ENCODE peak calls at places on chromosomes 11 and 22, in eight cellular contexts. A is RPMI7951; O is nephron progenitor cell; J is lung microvascular endothelial cell; M is T47D; U is LoVo; F is lung; Z is activated CD4-positive, alpha-beta T cell treated with anti-CD3 and anti-CD28 coated beads for 36 hours. S is an unnamed sample.

GRCh38 chr22:28180804-28181203 is 261.7 kb upstream of the PITPNB start:
- DNase-seq in A (no peak), O (no peak), J (no peak), M (no peak), U (no peak), F (no peak), Z (no peak), S (no peak)

GRCh38 chr11:127632971-127633680 is 632.6 kb upstream of the KIRREL3 start:
- DNase-seq in A (no peak), O (no peak), J (no peak), M (no peak), U (no peak), F (no peak), Z (no peak), S (no peak)

GRCh38 chr22:31106651-31107205 is 640 bp downstream of the SELENOM start:
- DNase-seq in A (no peak), O (no peak), J (peak), M (no peak), U (no peak), F (no peak), Z (no peak), S (no peak)

GRCh38 chr11:128881221-128881620 is 9.9 kb upstream of the KCNJ5 start:
- DNase-seq in A (no peak), O (no peak), J (no peak), M (no peak), U (no peak), F (no peak), Z (no peak), S (no peak)

GRCh38 chr11:69700278-69701140 is 3.3 kb downstream of the FGF19 start:
- DNase-seq in A (peak), O (peak), J (no peak), M (no peak), U (no peak), F (peak), Z (no peak), S (no peak)

GRCh38 chr22:22226448-22227187 is 18.0 kb upstream of the VPREB1 start:
- DNase-seq in A (no peak), O (no peak), J (no peak), M (no peak), U (no peak), F (no peak), Z (no peak), S (no peak)

GRCh38 chr11:44308923-44309482 is 936 bp downstream of the ALX4 start:
- DNase-seq in A (no peak), O (peak), J (no peak), M (no peak), U (no peak), F (no peak), Z (no peak), S (no peak)

GRCh38 chr22:17562906-17563870 is at the start of gene SLC25A18:
- DNase-seq in A (no peak), O (no peak), J (no peak), M (no peak), U (no peak), F (no peak), Z (no peak), S (no peak)

GRCh38 chr11:128328955-128329551 is 258.3 kb downstream of the ETS1 start:
- DNase-seq in A (peak), O (no peak), J (peak), M (no peak), U (no peak), F (no peak), Z (peak), S (no peak)

GRCh38 chr11:68946416-68947090 is 34.2 kb downstream of the MRGPRD start:
- DNase-seq in A (peak), O (no peak), J (peak), M (no peak), U (no peak), F (no peak), Z (no peak), S (no peak)

GRCh38 chr22:44243761-44244160 is 63.0 kb downstream of the PARVG start:
- DNase-seq in A (no peak), O (no peak), J (no peak), M (no peak), U (no peak), F (no peak), Z (no peak), S (no peak)

GRCh38 chr22:49724030-49724892 is 103.4 kb downstream of the BRD1 start:
- DNase-seq in A (no peak), O (no peak), J (peak), M (no peak), U (no peak), F (no peak), Z (peak), S (peak)

GRCh38 chr11:26983645-26984044 is 10.3 kb upstream of the FIBIN start:
- DNase-seq in A (no peak), O (no peak), J (no peak), M (no peak), U (no peak), F (no peak), Z (no peak), S (no peak)

GRCh38 chr11:105229257-105229656 is 89.7 kb upstream of the CARD18 start:
- DNase-seq in A (no peak), O (no peak), J (no peak), M (no peak), U (no peak), F (no peak), Z (no peak), S (no peak)

GRCh38 chr22:38901111-38901641 is 29.2 kb upstream of the CBX6 start:
- DNase-seq in A (no peak), O (no peak), J (no peak), M (no peak), U (no peak), F (no peak), Z (no peak), S (peak)

GRCh38 chr22:23714596-23715588 is 24.1 kb downstream of the RGL4 start:
- DNase-seq in A (no peak), O (no peak), J (no peak), M (no peak), U (no peak), F (no peak), Z (peak), S (no peak)

GRCh38 chr11:3824714-3825472 is 15.9 kb downstream of the RHOG start:
- DNase-seq in A (peak), O (peak), J (peak), M (no peak), U (peak), F (peak), Z (peak), S (peak)

GRCh38 chr11:1307998-1308744 is 1.3 kb downstream of the TOLLIP start:
- DNase-seq in A (no peak), O (no peak), J (no peak), M (no peak), U (no peak), F (no peak), Z (no peak), S (no peak)

GRCh38 chr11:66870616-66871520 is 14.0 kb downstream of the LRFN4 start:
- DNase-seq in A (no peak), O (no peak), J (no peak), M (no peak), U (no peak), F (no peak), Z (no peak), S (no peak)

GRCh38 chr22:43474161-43475101 is 62.6 kb downstream of the MPPED1 start:
- DNase-seq in A (peak), O (peak), J (no peak), M (no peak), U (no peak), F (no peak), Z (no peak), S (no peak)

GRCh38 chr11:113994077-113994954 is 19.4 kb downstream of the HTR3A start:
- DNase-seq in A (no peak), O (peak), J (peak), M (peak), U (peak), F (no peak), Z (peak), S (peak)

GRCh38 chr11:113991718-113992458 is 17.0 kb downstream of the HTR3A start:
- DNase-seq in A (peak), O (no peak), J (no peak), M (no peak), U (no peak), F (no peak), Z (no peak), S (no peak)

GRCh38 chr11:125947419-125948277 is 1.8 kb downstream of the VSIG10L2 start:
- DNase-seq in A (no peak), O (no peak), J (no peak), M (no peak), U (no peak), F (no peak), Z (no peak), S (no peak)

GRCh38 chr22:39283312-39284141 is 35.9 kb downstream of the RPL3 start:
- DNase-seq in A (peak), O (no peak), J (peak), M (peak), U (peak), F (peak), Z (no peak), S (no peak)

GRCh38 chr11:67998150-67999045 is 5.5 kb downstream of the UNC93B1 start:
- DNase-seq in A (no peak), O (no peak), J (no peak), M (no peak), U (no peak), F (no peak), Z (no peak), S (peak)

GRCh38 chr22:30336752-30337460 is 10.2 kb upstream of the TBC1D10A start:
- DNase-seq in A (no peak), O (no peak), J (no peak), M (no peak), U (no peak), F (no peak), Z (no peak), S (no peak)

GRCh38 chr22:24190566-24191208 is 9.4 kb downstream of the SUSD2 start:
- DNase-seq in A (no peak), O (no peak), J (no peak), M (no peak), U (no peak), F (no peak), Z (no peak), S (no peak)